ENCODE peak calls at places on chromosomes 7 and 10, in ten cellular contexts. One of them, this sample, is unnamed.
A peak's percentile ranks its signal among the peaks of the same experiment; 100 is the strongest.

GRCh38 chr7:13989944-13990295 is 454 bp upstream of the ETV1 start:
- DNase-seq in NCI-H510A: no peak
- DNase-seq in T-helper 2 cell: no peak
- DNase-seq in sciatic nerve: no peak
- DNase-seq in foreskin keratinocyte: no peak
- DNase-seq in AG09319: no peak
- DNase-seq in non-pigmented ciliary epithelial cell: no peak
- DNase-seq in iris pigment epithelial cell: no peak
- DNase-seq in astrocyte of the cerebellum: no peak
- DNase-seq in cardiac septum: no peak
- DNase-seq in this sample: no peak

GRCh38 chr10:34760606-34761005 is 54.5 kb downstream of the PARD3 start:
- DNase-seq in cardiac septum: no peak
- DNase-seq in non-pigmented ciliary epithelial cell: no peak
- DNase-seq in sciatic nerve: no peak
- DNase-seq in iris pigment epithelial cell: peak; percentile 44
- DNase-seq in NCI-H510A: no peak
- DNase-seq in AG09319: no peak
- DNase-seq in astrocyte of the cerebellum: no peak
- DNase-seq in foreskin keratinocyte: peak; percentile 88
- DNase-seq in T-helper 2 cell: no peak
- DNase-seq in this sample: no peak

GRCh38 chr10:72331575-72332422 is 22.9 kb downstream of the DNAJB12 start:
- DNase-seq in astrocyte of the cerebellum: no peak
- DNase-seq in non-pigmented ciliary epithelial cell: no peak
- DNase-seq in iris pigment epithelial cell: peak; percentile 90
- DNase-seq in NCI-H510A: peak; percentile 95
- DNase-seq in AG09319: no peak
- DNase-seq in foreskin keratinocyte: peak; percentile 93
- DNase-seq in cardiac septum: peak; percentile 92
- DNase-seq in sciatic nerve: peak; percentile 90
- DNase-seq in T-helper 2 cell: peak; percentile 99
- DNase-seq in this sample: no peak

GRCh38 chr7:66617295-66617694 is 11.4 kb upstream of the KCTD7 start:
- DNase-seq in astrocyte of the cerebellum: no peak
- DNase-seq in sciatic nerve: no peak
- DNase-seq in cardiac septum: no peak
- DNase-seq in NCI-H510A: no peak
- DNase-seq in iris pigment epithelial cell: peak; percentile 50
- DNase-seq in AG09319: no peak
- DNase-seq in T-helper 2 cell: no peak
- DNase-seq in foreskin keratinocyte: no peak
- DNase-seq in non-pigmented ciliary epithelial cell: no peak
- DNase-seq in this sample: no peak

GRCh38 chr10:117373848-117374505 is 1.3 kb downstream of the PDZD8 start:
- DNase-seq in NCI-H510A: no peak
- DNase-seq in foreskin keratinocyte: no peak
- DNase-seq in AG09319: no peak
- DNase-seq in sciatic nerve: peak; percentile 62
- DNase-seq in non-pigmented ciliary epithelial cell: no peak
- DNase-seq in T-helper 2 cell: peak; percentile 74
- DNase-seq in cardiac septum: peak; percentile 84
- DNase-seq in iris pigment epithelial cell: peak; percentile 70
- DNase-seq in astrocyte of the cerebellum: no peak
- DNase-seq in this sample: no peak

GRCh38 chr10:97726636-97727178 is 10.2 kb upstream of the ZFYVE27 start:
- DNase-seq in iris pigment epithelial cell: peak; percentile 86
- DNase-seq in astrocyte of the cerebellum: peak; percentile 70
- DNase-seq in foreskin keratinocyte: peak; percentile 85
- DNase-seq in cardiac septum: no peak
- DNase-seq in NCI-H510A: no peak
- DNase-seq in sciatic nerve: no peak
- DNase-seq in non-pigmented ciliary epithelial cell: peak; percentile 13
- DNase-seq in T-helper 2 cell: no peak
- DNase-seq in AG09319: no peak
- DNase-seq in this sample: no peak

GRCh38 chr10:21238717-21239116 is 286.8 kb downstream of the SKIDA1 start:
- DNase-seq in astrocyte of the cerebellum: no peak
- DNase-seq in NCI-H510A: no peak
- DNase-seq in cardiac septum: no peak
- DNase-seq in sciatic nerve: no peak
- DNase-seq in iris pigment epithelial cell: no peak
- DNase-seq in T-helper 2 cell: no peak
- DNase-seq in non-pigmented ciliary epithelial cell: no peak
- DNase-seq in AG09319: no peak
- DNase-seq in foreskin keratinocyte: no peak
- DNase-seq in this sample: no peak

GRCh38 chr10:124095096-124095495 is 1.7 kb upstream of the CHST15 start:
- DNase-seq in iris pigment epithelial cell: no peak
- DNase-seq in non-pigmented ciliary epithelial cell: no peak
- DNase-seq in AG09319: no peak
- DNase-seq in NCI-H510A: no peak
- DNase-seq in sciatic nerve: no peak
- DNase-seq in foreskin keratinocyte: no peak
- DNase-seq in cardiac septum: no peak
- DNase-seq in astrocyte of the cerebellum: no peak
- DNase-seq in T-helper 2 cell: no peak
- DNase-seq in this sample: no peak

GRCh38 chr7:2869981-2870380 is 25.9 kb upstream of the GNA12 start:
- DNase-seq in foreskin keratinocyte: no peak
- DNase-seq in T-helper 2 cell: no peak
- DNase-seq in AG09319: no peak
- DNase-seq in iris pigment epithelial cell: no peak
- DNase-seq in astrocyte of the cerebellum: no peak
- DNase-seq in NCI-H510A: no peak
- DNase-seq in cardiac septum: no peak
- DNase-seq in non-pigmented ciliary epithelial cell: no peak
- DNase-seq in sciatic nerve: no peak
- DNase-seq in this sample: no peak

GRCh38 chr7:39240864-39241263 is 263.2 kb downstream of the POU6F2 start:
- DNase-seq in astrocyte of the cerebellum: no peak
- DNase-seq in iris pigment epithelial cell: no peak
- DNase-seq in cardiac septum: no peak
- DNase-seq in NCI-H510A: no peak
- DNase-seq in AG09319: no peak
- DNase-seq in foreskin keratinocyte: no peak
- DNase-seq in T-helper 2 cell: no peak
- DNase-seq in sciatic nerve: no peak
- DNase-seq in non-pigmented ciliary epithelial cell: no peak
- DNase-seq in this sample: no peak

GRCh38 chr10:128022216-128023196 is 103.7 kb downstream of the MKI67 start:
- DNase-seq in T-helper 2 cell: no peak
- DNase-seq in iris pigment epithelial cell: no peak
- DNase-seq in foreskin keratinocyte: no peak
- DNase-seq in non-pigmented ciliary epithelial cell: no peak
- DNase-seq in astrocyte of the cerebellum: no peak
- DNase-seq in AG09319: no peak
- DNase-seq in sciatic nerve: no peak
- DNase-seq in cardiac septum: no peak
- DNase-seq in NCI-H510A: no peak
- DNase-seq in this sample: no peak

This sample was measured in HS-27A.